ENCODE peak calls at places on chromosomes 6 and 20, in five cellular contexts. One of them, this sample, is unnamed. For H3K4me1, the result is how much of the 10 kb centered on the place peaks cover.

GRCh38 chr6:53395986-53396385 is 47.2 kb upstream of the ELOVL5 start:
- DNase-seq in neuronal stem cell: no peak
- DNase-seq in H1: no peak
- DNase-seq in H9: no peak
- DNase-seq in mesenchymal stem cell: no peak
- DNase-seq in this sample: no peak

GRCh38 chr6:158638393-158638792 is 6.2 kb downstream of the DYNLT1 start:
- DNase-seq in neuronal stem cell: no peak
- DNase-seq in H1: peak
- DNase-seq in H9: no peak
- DNase-seq in mesenchymal stem cell: no peak
- DNase-seq in this sample: no peak

GRCh38 chr20:57072184-57072583 is 194.3 kb downstream of the BMP7 start:
- DNase-seq in neuronal stem cell: no peak
- DNase-seq in H1: no peak
- DNase-seq in H9: no peak
- DNase-seq in mesenchymal stem cell: no peak
- DNase-seq in this sample: no peak

GRCh38 chr20:59191756-59192532 is 28.3 kb downstream of the ZNF831 start:
- DNase-seq in neuronal stem cell: no peak
- DNase-seq in H1: no peak
- DNase-seq in H9: no peak
- DNase-seq in mesenchymal stem cell: no peak
- DNase-seq in this sample: no peak

GRCh38 chr6:129691709-129692108 is 18.3 kb downstream of the ARHGAP18 start:
- DNase-seq in neuronal stem cell: no peak
- DNase-seq in H1: no peak
- DNase-seq in H9: peak
- DNase-seq in mesenchymal stem cell: no peak
- DNase-seq in this sample: peak

GRCh38 chr6:6516643-6517042 is 71.9 kb upstream of the LY86 start:
- DNase-seq in neuronal stem cell: no peak
- DNase-seq in H1: no peak
- DNase-seq in H9: no peak
- DNase-seq in mesenchymal stem cell: no peak
- DNase-seq in this sample: no peak

GRCh38 chr6:52839124-52840055 is 1.2 kb downstream of the GSTA5 start:
- DNase-seq in neuronal stem cell: peak
- DNase-seq in H1: peak
- DNase-seq in H9: peak
- DNase-seq in mesenchymal stem cell: peak
- DNase-seq in this sample: peak

GRCh38 chr6:9482030-9482731 is 932.7 kb downstream of the TFAP2A start:
- DNase-seq in neuronal stem cell: no peak
- DNase-seq in H1: no peak
- DNase-seq in H9: no peak
- DNase-seq in mesenchymal stem cell: peak
- DNase-seq in this sample: peak

GRCh38 chr6:3228791-3229565 is 1.5 kb upstream of the TUBB2B start:
- DNase-seq in neuronal stem cell: peak
- DNase-seq in H1: peak
- DNase-seq in H9: peak
- DNase-seq in mesenchymal stem cell: peak
- DNase-seq in this sample: peak

GRCh38 chr6:14212632-14213031 is 95.1 kb downstream of the CD83 start:
- DNase-seq in neuronal stem cell: no peak
- DNase-seq in H1: no peak
- DNase-seq in H9: no peak
- DNase-seq in mesenchymal stem cell: no peak
- DNase-seq in this sample: no peak

GRCh38 chr20:4256886-4257285 is 241.5 kb upstream of the RNF24 start:
- DNase-seq in neuronal stem cell: no peak
- DNase-seq in H1: no peak
- DNase-seq in H9: no peak
- DNase-seq in mesenchymal stem cell: no peak
- DNase-seq in this sample: no peak

GRCh38 chr20:235891-236290 is 8.8 kb downstream of the DEFB129 start:
- DNase-seq in neuronal stem cell: no peak
- DNase-seq in H1: no peak
- DNase-seq in H9: no peak
- DNase-seq in mesenchymal stem cell: no peak
- DNase-seq in this sample: no peak

GRCh38 chr20:50304501-50304856 is 113.8 kb downstream of the CEBPB start:
- DNase-seq in neuronal stem cell: no peak
- DNase-seq in H1: no peak
- DNase-seq in H9: peak
- DNase-seq in mesenchymal stem cell: peak
- DNase-seq in this sample: no peak

GRCh38 chr6:115891111-115891669 is 169.5 kb downstream of the FRK start:
- DNase-seq in neuronal stem cell: no peak
- DNase-seq in H1: no peak
- DNase-seq in H9: no peak
- DNase-seq in mesenchymal stem cell: peak
- DNase-seq in this sample: no peak

GRCh38 chr6:21754891-21755290 is 161.3 kb downstream of the SOX4 start:
- DNase-seq in neuronal stem cell: no peak
- DNase-seq in H1: no peak
- DNase-seq in H9: no peak
- DNase-seq in mesenchymal stem cell: peak
- DNase-seq in this sample: peak

DNA sequence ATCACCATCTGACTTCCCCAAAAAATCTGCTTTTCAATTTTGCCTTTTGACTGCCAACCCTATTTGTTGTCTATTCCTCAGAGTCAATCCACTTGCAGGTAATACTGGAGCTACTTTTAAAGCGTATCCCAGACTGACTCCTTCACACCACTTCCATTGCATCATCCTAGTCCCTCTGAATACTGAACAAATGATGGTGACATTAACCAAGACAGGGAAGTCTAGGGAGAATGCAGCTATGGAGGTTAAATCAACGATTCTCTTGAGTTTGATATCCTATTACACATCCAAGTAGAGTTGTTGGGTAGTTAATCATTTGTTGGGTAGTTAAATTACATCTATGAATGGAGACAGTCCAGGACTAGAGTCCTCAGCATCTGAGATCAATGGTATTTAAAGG is 2.0 kb downstream of the OGFRL1 start:
- DNase-seq in neuronal stem cell: no peak
- DNase-seq in H1: no peak
- DNase-seq in H9: no peak
- DNase-seq in mesenchymal stem cell: peak
- DNase-seq in this sample: no peak
- H3K4me1 ChIP-seq in neuronal stem cell: under half
- H3K4me1 ChIP-seq in H1: under half
- H3K4me1 ChIP-seq in H9: under half
- H3K4me1 ChIP-seq in mesenchymal stem cell: under half
- H3K4me1 ChIP-seq in this sample: under half

DNA sequence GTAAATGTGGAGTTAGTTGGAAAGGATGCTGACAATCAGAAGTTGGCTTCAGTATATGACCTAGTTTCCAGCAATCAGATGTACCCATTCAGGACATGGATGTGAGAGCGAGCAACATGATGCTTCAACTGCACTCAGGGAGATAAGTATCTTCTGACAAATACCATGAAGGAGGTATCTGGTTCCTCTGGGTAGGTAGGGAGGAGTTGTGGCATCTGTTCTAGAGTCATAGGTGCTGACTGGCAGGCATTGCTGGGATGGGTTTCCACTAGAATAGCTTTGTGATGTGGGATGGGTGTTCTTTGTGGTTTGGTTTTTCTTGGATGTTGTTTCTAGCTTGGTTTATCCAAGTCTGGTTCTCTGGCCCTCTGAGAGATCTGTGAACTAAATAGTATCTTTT is 3.9 kb upstream of the REV3L start:
- DNase-seq in neuronal stem cell: no peak
- DNase-seq in H1: no peak
- DNase-seq in H9: no peak
- DNase-seq in mesenchymal stem cell: no peak
- DNase-seq in this sample: peak
- H2BK12ac ChIP-seq in neuronal stem cell: no peak
- H2BK12ac ChIP-seq in H1: no peak
- H2BK12ac ChIP-seq in H9: no peak
- H2BK12ac ChIP-seq in mesenchymal stem cell: peak
- H2BK12ac ChIP-seq in this sample: no peak

DNA sequence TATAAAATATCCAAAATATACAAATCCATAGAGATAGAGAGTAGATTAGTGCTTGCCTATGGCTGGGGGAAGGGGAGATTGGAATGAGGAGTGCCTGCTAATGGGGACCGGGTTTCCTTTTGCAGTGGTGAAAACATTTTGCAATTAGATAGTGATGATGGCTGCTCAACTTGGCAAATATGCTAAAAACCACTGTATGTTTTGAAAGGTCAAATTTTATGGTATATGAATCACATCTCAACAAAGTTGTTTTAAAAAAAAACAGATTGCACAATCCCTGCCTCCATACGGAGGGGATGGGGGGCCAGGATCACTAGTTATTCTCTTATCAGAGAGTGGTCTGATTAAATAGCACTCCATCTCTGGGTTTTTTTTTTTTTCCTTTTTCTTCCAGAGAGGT is 76.9 kb upstream of the RIPOR2 start:
- DNase-seq in neuronal stem cell: no peak
- DNase-seq in H1: no peak
- DNase-seq in H9: no peak
- DNase-seq in mesenchymal stem cell: peak
- DNase-seq in this sample: peak
- H3K4me1 ChIP-seq in neuronal stem cell: under half
- H3K4me1 ChIP-seq in H1: under half
- H3K4me1 ChIP-seq in H9: under half
- H3K4me1 ChIP-seq in mesenchymal stem cell: under half
- H3K4me1 ChIP-seq in this sample: under half

DNA sequence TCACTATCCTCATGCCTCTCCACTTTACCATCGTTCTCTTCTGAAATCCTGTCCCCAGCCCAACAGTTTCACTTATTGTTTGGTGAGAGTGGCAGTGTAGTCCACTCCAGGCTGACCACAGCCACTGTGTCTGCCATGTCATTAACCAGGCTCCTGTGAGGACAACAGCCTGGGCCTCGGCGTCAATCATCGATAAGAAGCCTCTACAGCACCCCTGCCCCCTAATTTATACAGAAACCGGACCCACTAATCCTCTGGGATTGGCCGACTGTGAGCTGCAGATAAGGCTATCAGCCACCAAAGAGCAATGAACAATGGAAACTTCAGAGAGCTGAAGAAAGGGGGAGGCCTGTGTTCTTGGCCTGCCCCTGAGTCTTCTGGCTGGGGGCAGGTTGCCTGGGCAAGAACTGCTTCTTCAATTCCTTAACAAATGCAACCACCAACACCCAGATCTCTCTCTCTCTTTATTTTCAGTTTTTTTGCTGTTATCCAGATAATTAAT is 3.4 kb downstream of the EGFL8 start:
- DNase-seq in neuronal stem cell: no peak
- DNase-seq in H1: no peak
- DNase-seq in H9: no peak
- DNase-seq in mesenchymal stem cell: no peak
- DNase-seq in this sample: no peak
- H2BK12ac ChIP-seq in neuronal stem cell: no peak
- H2BK12ac ChIP-seq in H1: no peak
- H2BK12ac ChIP-seq in H9: no peak
- H2BK12ac ChIP-seq in mesenchymal stem cell: no peak
- H2BK12ac ChIP-seq in this sample: no peak

DNA sequence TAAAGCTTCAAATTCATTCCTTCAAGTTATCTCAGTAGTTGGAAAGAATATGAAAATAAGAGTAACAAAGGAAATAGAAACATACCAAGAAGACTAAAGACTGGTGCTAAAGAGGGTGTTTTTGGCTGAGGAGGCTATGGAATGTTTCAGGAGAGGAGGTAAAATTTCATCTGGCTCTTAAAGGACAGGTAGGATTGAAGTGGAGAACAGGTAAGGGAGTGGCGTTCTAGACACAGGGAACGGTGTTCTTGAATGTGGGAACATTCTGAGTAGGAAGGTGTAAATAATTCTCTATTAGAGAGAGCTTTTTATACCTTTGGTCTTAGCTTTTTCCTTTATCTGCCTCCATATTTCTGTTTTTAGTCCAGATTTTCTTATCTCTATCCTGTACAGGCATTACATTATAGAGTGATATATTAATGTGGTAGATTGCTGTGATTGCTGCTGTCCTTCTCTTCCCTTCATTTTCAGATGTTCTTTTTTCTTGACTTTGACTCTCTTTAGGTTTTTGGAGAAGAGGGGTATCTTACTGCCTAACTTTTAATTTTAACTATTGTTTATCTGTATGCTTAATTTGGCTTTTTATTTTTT is 15.4 kb downstream of the QKI start:
- DNase-seq in neuronal stem cell: no peak
- DNase-seq in H1: no peak
- DNase-seq in H9: no peak
- DNase-seq in mesenchymal stem cell: no peak
- DNase-seq in this sample: no peak
- H3K4me1 ChIP-seq in neuronal stem cell: under half
- H3K4me1 ChIP-seq in H1: under half
- H3K4me1 ChIP-seq in H9: under half
- H3K4me1 ChIP-seq in mesenchymal stem cell: under half
- H3K4me1 ChIP-seq in this sample: under half

GRCh38 chr6:34526241-34526972 is 29.7 kb downstream of the SPDEF start:
- DNase-seq in neuronal stem cell: no peak
- DNase-seq in H1: no peak
- DNase-seq in H9: no peak
- DNase-seq in mesenchymal stem cell: no peak
- DNase-seq in this sample: peak
- H2BK12ac ChIP-seq in neuronal stem cell: no peak
- H2BK12ac ChIP-seq in H1: peak
- H2BK12ac ChIP-seq in H9: no peak
- H2BK12ac ChIP-seq in mesenchymal stem cell: no peak
- H2BK12ac ChIP-seq in this sample: no peak

GRCh38 chr6:37860226-37860839 is 40.8 kb downstream of the ZFAND3 start:
- DNase-seq in neuronal stem cell: no peak
- DNase-seq in H1: no peak
- DNase-seq in H9: no peak
- DNase-seq in mesenchymal stem cell: peak
- DNase-seq in this sample: peak
- H3K4me1 ChIP-seq in neuronal stem cell: under half
- H3K4me1 ChIP-seq in H1: under half
- H3K4me1 ChIP-seq in H9: under half
- H3K4me1 ChIP-seq in mesenchymal stem cell: under half
- H3K4me1 ChIP-seq in this sample: under half

GRCh38 chr6:127459231-127459641 is at the start of gene KIAA0408:
- DNase-seq in neuronal stem cell: peak
- DNase-seq in H1: no peak
- DNase-seq in H9: peak
- DNase-seq in mesenchymal stem cell: peak
- DNase-seq in this sample: no peak
- H2BK12ac ChIP-seq in neuronal stem cell: no peak
- H2BK12ac ChIP-seq in H1: no peak
- H2BK12ac ChIP-seq in H9: no peak
- H2BK12ac ChIP-seq in mesenchymal stem cell: no peak
- H2BK12ac ChIP-seq in this sample: no peak

GRCh38 chr6:113375950-113376846 is 480.9 kb upstream of the MARCKS start:
- DNase-seq in neuronal stem cell: no peak
- DNase-seq in H1: no peak
- DNase-seq in H9: no peak
- DNase-seq in mesenchymal stem cell: peak
- DNase-seq in this sample: no peak
- H3K4me1 ChIP-seq in neuronal stem cell: under half
- H3K4me1 ChIP-seq in H1: under half
- H3K4me1 ChIP-seq in H9: under half
- H3K4me1 ChIP-seq in mesenchymal stem cell: under half
- H3K4me1 ChIP-seq in this sample: under half

This sample was measured in trophoblast cell.